ENCODE peak calls at places on chromosomes 12 and 14, in five cellular contexts. O, M, R, E and Z are unnamed samples.

GRCh38 chr12:111438501-111438900 is 32.8 kb downstream of the SH2B3 start:
- DNase-seq in O (peak), M (no peak), R (no peak), E (peak), Z (peak)

GRCh38 chr14:100504372-100505078 is 82.7 kb downstream of the BEGAIN start:
- DNase-seq in M (no peak), E (no peak), R (no peak), O (no peak), Z (no peak)

GRCh38 chr12:72365151-72365550 is 93.0 kb downstream of the TRHDE start:
- DNase-seq in O (no peak), R (no peak), M (no peak), E (no peak), Z (no peak)

GRCh38 chr12:78470354-78471195 is 394.0 kb upstream of the SYT1 start:
- DNase-seq in R (no peak), E (no peak), O (peak), M (peak), Z (peak)

GRCh38 chr12:69534389-69534822 is 50.9 kb upstream of the CCT2 start:
- DNase-seq in M (peak), O (peak), R (peak), E (no peak), Z (peak)

GRCh38 chr12:107091989-107092641 is 1.2 kb downstream of the CRY1 start:
- DNase-seq in R (peak), O (peak), M (peak), E (no peak), Z (peak)

GRCh38 chr12:130335517-130336392 is 1.9 kb upstream of the PIWIL1 start:
- DNase-seq in M (peak), E (no peak), R (no peak), O (peak), Z (peak)

GRCh38 chr12:125329239-125330238 is 264.3 kb downstream of the AACS start:
- DNase-seq in E (no peak), M (peak), R (no peak), O (no peak), Z (no peak)

GRCh38 chr14:76829016-76829365 is 2.8 kb downstream of the LRRC74A start:
- DNase-seq in E (no peak), R (no peak), M (peak), O (no peak), Z (no peak)

GRCh38 chr12:42958271-42958674 is 368.7 kb upstream of the PRICKLE1 start:
- DNase-seq in O (no peak), E (no peak), R (no peak), M (no peak), Z (no peak)

GRCh38 chr12:24728366-24728765 is 220.5 kb downstream of the BCAT1 start:
- DNase-seq in M (peak), E (no peak), R (no peak), O (no peak), Z (no peak)

GRCh38 chr12:87509233-87509820 is 519.9 kb downstream of the C12orf50 start:
- DNase-seq in R (no peak), O (peak), E (no peak), M (no peak), Z (no peak)

GRCh38 chr14:61586539-61587396 is 108.5 kb upstream of the HIF1A start:
- DNase-seq in M (no peak), O (no peak), E (no peak), R (no peak), Z (no peak)

GRCh38 chr12:67633708-67634107 is 14.8 kb upstream of the DYRK2 start:
- DNase-seq in R (no peak), E (peak), M (peak), O (no peak), Z (peak)

GRCh38 chr12:107368586-107368985 is 275.2 kb upstream of the CRY1 start:
- DNase-seq in M (no peak), E (no peak), R (no peak), O (no peak), Z (no peak)

GRCh38 chr14:72543325-72543724 is 350.6 kb downstream of the DPF3 start:
- DNase-seq in R (no peak), M (no peak), O (no peak), E (no peak), Z (no peak)

GRCh38 chr12:116971222-116971621 is 60.5 kb downstream of the FBXW8 start:
- DNase-seq in O (no peak), M (no peak), R (no peak), E (no peak), Z (no peak)